ENCODE peak calls at places on chromosomes 2 and 18, in five cellular contexts. I is activated naive CD4-positive, alpha-beta T cell treated with anti-CD3 and anti-CD28 coated beads, Interleukin-2, amount 50 U/mL, for 16 hours; J is cerebellum; O is heart right ventricle; E is thyroid gland. L is an unnamed sample.

GRCh38 chr2:54432181-54433020 is 23.7 kb upstream of the SPTBN1 start:
- DNase-seq in I (no peak), J (peak), O (no peak), E (peak), L (no peak)

GRCh38 chr2:72921088-72921851 is 4.0 kb downstream of the EMX1 start:
- DNase-seq in I (no peak), J (no peak), O (no peak), E (no peak), L (no peak)

GRCh38 chr2:43327119-43327518 is 100.7 kb upstream of the ZFP36L2 start:
- DNase-seq in I (no peak), J (no peak), O (no peak), E (no peak), L (no peak)

GRCh38 chr18:24187049-24187448 is 48.2 kb downstream of the CABYR start:
- DNase-seq in I (no peak), J (no peak), O (no peak), E (no peak), L (no peak)

GRCh38 chr2:109680523-109681297 is 66.5 kb downstream of the SOWAHC start:
- DNase-seq in I (no peak), J (no peak), O (no peak), E (peak), L (no peak)

GRCh38 chr2:192645811-192646598 is 451.3 kb upstream of the TMEFF2 start:
- DNase-seq in I (no peak), J (no peak), O (no peak), E (no peak), L (peak)

GRCh38 chr18:45775241-45775676 is 50.2 kb upstream of the SIGLEC15 start:
- DNase-seq in I (peak), J (peak), O (peak), E (peak), L (peak)

GRCh38 chr2:85273732-85274731 is 53.8 kb downstream of the TGOLN2 start:
- DNase-seq in I (no peak), J (no peak), O (no peak), E (no peak), L (no peak)

GRCh38 chr2:160299540-160299939 is 99.5 kb upstream of the ITGB6 start:
- DNase-seq in I (no peak), J (no peak), O (no peak), E (no peak), L (no peak)

GRCh38 chr2:105405291-105405690 is 6.4 kb upstream of the FHL2 start:
- DNase-seq in I (no peak), J (no peak), O (no peak), E (no peak), L (peak)

GRCh38 chr2:168222095-168222494 is 25.3 kb downstream of the STK39 start:
- DNase-seq in I (no peak), J (no peak), O (no peak), E (no peak), L (no peak)

GRCh38 chr2:149418065-149418464 is 87.7 kb downstream of the LYPD6 start:
- DNase-seq in I (no peak), J (no peak), O (no peak), E (no peak), L (no peak)

GRCh38 chr2:1377473-1377872 is 35.8 kb upstream of the TPO start:
- DNase-seq in I (no peak), J (no peak), O (no peak), E (no peak), L (no peak)

GRCh38 chr2:39837856-39838453 is 58.9 kb upstream of the THUMPD2 start:
- DNase-seq in I (no peak), J (no peak), O (no peak), E (peak), L (peak)

GRCh38 chr2:127065932-127066318 is 41.0 kb downstream of the BIN1 start:
- DNase-seq in I (no peak), J (no peak), O (no peak), E (no peak), L (no peak)

GRCh38 chr2:64957114-64957903 is 31.9 kb upstream of the SLC1A4 start:
- DNase-seq in I (no peak), J (no peak), O (no peak), E (no peak), L (no peak)

GRCh38 chr2:74924463-74925265 is 33.8 kb upstream of the POLE4 start:
- DNase-seq in I (no peak), J (no peak), O (no peak), E (no peak), L (no peak)

GRCh38 chr2:23900927-23901322 is 26.0 kb downstream of the ATAD2B start:
- DNase-seq in I (no peak), J (no peak), O (peak), E (no peak), L (peak)

GRCh38 chr2:45379399-45380087 is 231.5 kb downstream of the SRBD1 start:
- DNase-seq in I (no peak), J (no peak), O (peak), E (no peak), L (no peak)

GRCh38 chr18:42242758-42243157 is 287.7 kb downstream of the PIK3C3 start:
- DNase-seq in I (no peak), J (no peak), O (no peak), E (no peak), L (no peak)

GRCh38 chr2:184879671-184880070 is 281.3 kb downstream of the ZNF804A start:
- DNase-seq in I (no peak), J (no peak), O (no peak), E (no peak), L (peak)

GRCh38 chr18:49560277-49561126 is 1.4 kb upstream of the LIPG start:
- DNase-seq in I (no peak), J (no peak), O (no peak), E (peak), L (peak)

GRCh38 chr2:150028337-150028736 is 440.8 kb upstream of the MMADHC start:
- DNase-seq in I (no peak), J (no peak), O (no peak), E (no peak), L (no peak)

GRCh38 chr18:6660334-6660733 is 69.2 kb upstream of the ARHGAP28 start:
- DNase-seq in I (no peak), J (no peak), O (no peak), E (no peak), L (no peak)

GRCh38 chr2:27148801-27149439 is at the start of gene TCF23:
- DNase-seq in I (no peak), J (no peak), O (no peak), E (no peak), L (no peak)

GRCh38 chr2:18520605-18521031 is 39.8 kb downstream of the RDH14 start:
- DNase-seq in I (peak), J (peak), O (peak), E (peak), L (peak)

GRCh38 chr18:42412896-42413295 is 457.9 kb downstream of the PIK3C3 start:
- DNase-seq in I (no peak), J (no peak), O (no peak), E (no peak), L (peak)

GRCh38 chr2:223735659-223736244 is 101.6 kb downstream of the AP1S3 start:
- DNase-seq in I (no peak), J (no peak), O (no peak), E (no peak), L (peak)

GRCh38 chr2:202831241-202831997 is 40.1 kb downstream of the ICA1L start:
- DNase-seq in I (peak), J (peak), O (no peak), E (peak), L (peak)

GRCh38 chr2:458431-458827 is 170.5 kb upstream of the ALKAL2 start:
- DNase-seq in I (no peak), J (no peak), O (no peak), E (no peak), L (no peak)

GRCh38 chr18:22935431-22935830 is 2.3 kb downstream of the RBBP8 start:
- DNase-seq in I (no peak), J (no peak), O (no peak), E (no peak), L (no peak)

GRCh38 chr2:143482761-143483160 is 353.5 kb downstream of the ARHGAP15 start:
- DNase-seq in I (no peak), J (no peak), O (no peak), E (no peak), L (no peak)

GRCh38 chr18:80133124-80133523 is 24.1 kb downstream of the ADNP2 start:
- DNase-seq in I (no peak), J (no peak), O (no peak), E (no peak), L (no peak)